ENCODE peak calls at places on chromosomes 11 and 22, in four cellular contexts. One of them, this sample, is unnamed.
A peak's percentile ranks its signal among the peaks of the same experiment; 100 is the strongest.

GRCh38 chr22:39967103-39967829 is 7.1 kb downstream of the TMA7B start:
- DNase-seq in heart right ventricle: no peak
- DNase-seq in H54: no peak
- DNase-seq in stimulated activated CD8-positive, alpha-beta memory T cell treated with anti-CD3 and anti-CD28 coated beads, Interleukin-4, amount 100 ng/mL, for 24 hours: no peak
- DNase-seq in this sample: no peak

GRCh38 chr11:11163256-11163655 is 189.8 kb downstream of the CSNK2A3 start:
- DNase-seq in heart right ventricle: no peak
- DNase-seq in H54: peak; percentile 9
- DNase-seq in stimulated activated CD8-positive, alpha-beta memory T cell treated with anti-CD3 and anti-CD28 coated beads, Interleukin-4, amount 100 ng/mL, for 24 hours: no peak
- DNase-seq in this sample: no peak

GRCh38 chr11:47333526-47333845 is 19.0 kb downstream of the MYBPC3 start:
- DNase-seq in heart right ventricle: no peak
- DNase-seq in H54: no peak
- DNase-seq in stimulated activated CD8-positive, alpha-beta memory T cell treated with anti-CD3 and anti-CD28 coated beads, Interleukin-4, amount 100 ng/mL, for 24 hours: no peak
- DNase-seq in this sample: no peak

GRCh38 chr11:126334665-126335462 is 20.6 kb upstream of the ST3GAL4 start:
- DNase-seq in heart right ventricle: no peak
- DNase-seq in H54: no peak
- DNase-seq in stimulated activated CD8-positive, alpha-beta memory T cell treated with anti-CD3 and anti-CD28 coated beads, Interleukin-4, amount 100 ng/mL, for 24 hours: no peak
- DNase-seq in this sample: no peak

GRCh38 chr22:45597460-45598192 is 74.0 kb upstream of the ATXN10 start:
- DNase-seq in heart right ventricle: no peak
- DNase-seq in H54: no peak
- DNase-seq in stimulated activated CD8-positive, alpha-beta memory T cell treated with anti-CD3 and anti-CD28 coated beads, Interleukin-4, amount 100 ng/mL, for 24 hours: no peak
- DNase-seq in this sample: no peak

GRCh38 chr22:23774922-23775436 is 2.3 kb downstream of the MMP11 start:
- DNase-seq in heart right ventricle: peak; percentile 3
- DNase-seq in H54: no peak
- DNase-seq in stimulated activated CD8-positive, alpha-beta memory T cell treated with anti-CD3 and anti-CD28 coated beads, Interleukin-4, amount 100 ng/mL, for 24 hours: no peak
- DNase-seq in this sample: no peak

GRCh38 chr11:7896026-7896785 is 34.9 kb downstream of the OR10A6 start:
- DNase-seq in heart right ventricle: no peak
- DNase-seq in H54: no peak
- DNase-seq in stimulated activated CD8-positive, alpha-beta memory T cell treated with anti-CD3 and anti-CD28 coated beads, Interleukin-4, amount 100 ng/mL, for 24 hours: no peak
- DNase-seq in this sample: no peak

GRCh38 chr22:24554316-24555159 is at the start of gene GUCD1:
- DNase-seq in heart right ventricle: no peak
- DNase-seq in H54: peak; percentile 27
- DNase-seq in stimulated activated CD8-positive, alpha-beta memory T cell treated with anti-CD3 and anti-CD28 coated beads, Interleukin-4, amount 100 ng/mL, for 24 hours: peak; percentile 5
- DNase-seq in this sample: peak; percentile 8

GRCh38 chr22:25853902-25854301 is 111.9 kb downstream of the MYO18B start:
- DNase-seq in heart right ventricle: no peak
- DNase-seq in H54: no peak
- DNase-seq in stimulated activated CD8-positive, alpha-beta memory T cell treated with anti-CD3 and anti-CD28 coated beads, Interleukin-4, amount 100 ng/mL, for 24 hours: no peak
- DNase-seq in this sample: no peak

GRCh38 chr22:25420471-25420924 is 144.0 kb upstream of the GRK3 start:
- DNase-seq in heart right ventricle: no peak
- DNase-seq in H54: no peak
- DNase-seq in stimulated activated CD8-positive, alpha-beta memory T cell treated with anti-CD3 and anti-CD28 coated beads, Interleukin-4, amount 100 ng/mL, for 24 hours: no peak
- DNase-seq in this sample: no peak

GRCh38 chr22:20550851-20551744 is 43.7 kb downstream of the MED15 start:
- DNase-seq in heart right ventricle: peak; percentile 33
- DNase-seq in H54: no peak
- DNase-seq in stimulated activated CD8-positive, alpha-beta memory T cell treated with anti-CD3 and anti-CD28 coated beads, Interleukin-4, amount 100 ng/mL, for 24 hours: peak; percentile 40
- DNase-seq in this sample: peak; percentile 33

GRCh38 chr22:36419912-36420882 is 32.4 kb upstream of the MYH9 start:
- DNase-seq in heart right ventricle: peak; percentile 71
- DNase-seq in H54: no peak
- DNase-seq in stimulated activated CD8-positive, alpha-beta memory T cell treated with anti-CD3 and anti-CD28 coated beads, Interleukin-4, amount 100 ng/mL, for 24 hours: no peak
- DNase-seq in this sample: no peak

GRCh38 chr11:3161720-3162409 is 3.2 kb downstream of the OSBPL5 start:
- DNase-seq in heart right ventricle: no peak
- DNase-seq in H54: no peak
- DNase-seq in stimulated activated CD8-positive, alpha-beta memory T cell treated with anti-CD3 and anti-CD28 coated beads, Interleukin-4, amount 100 ng/mL, for 24 hours: no peak
- DNase-seq in this sample: no peak

GRCh38 chr22:29782061-29782845 is 15.1 kb downstream of the UQCR10 start:
- DNase-seq in heart right ventricle: peak; percentile 74
- DNase-seq in H54: no peak
- DNase-seq in stimulated activated CD8-positive, alpha-beta memory T cell treated with anti-CD3 and anti-CD28 coated beads, Interleukin-4, amount 100 ng/mL, for 24 hours: no peak
- DNase-seq in this sample: no peak

GRCh38 chr11:27458182-27458581 is 14.4 kb downstream of the LGR4 start:
- DNase-seq in heart right ventricle: no peak
- DNase-seq in H54: no peak
- DNase-seq in stimulated activated CD8-positive, alpha-beta memory T cell treated with anti-CD3 and anti-CD28 coated beads, Interleukin-4, amount 100 ng/mL, for 24 hours: no peak
- DNase-seq in this sample: no peak

GRCh38 chr11:120316880-120317688 is 8.0 kb upstream of the TLCD5 start:
- DNase-seq in heart right ventricle: peak; percentile 85
- DNase-seq in H54: no peak
- DNase-seq in stimulated activated CD8-positive, alpha-beta memory T cell treated with anti-CD3 and anti-CD28 coated beads, Interleukin-4, amount 100 ng/mL, for 24 hours: no peak
- DNase-seq in this sample: no peak

GRCh38 chr22:36771376-36772063 is 4.4 kb downstream of the IFT27 start:
- DNase-seq in heart right ventricle: no peak
- DNase-seq in H54: no peak
- DNase-seq in stimulated activated CD8-positive, alpha-beta memory T cell treated with anti-CD3 and anti-CD28 coated beads, Interleukin-4, amount 100 ng/mL, for 24 hours: no peak
- DNase-seq in this sample: no peak

GRCh38 chr11:120660024-120660565 is 148.5 kb downstream of the GRIK4 start:
- DNase-seq in heart right ventricle: no peak
- DNase-seq in H54: peak; percentile 4
- DNase-seq in stimulated activated CD8-positive, alpha-beta memory T cell treated with anti-CD3 and anti-CD28 coated beads, Interleukin-4, amount 100 ng/mL, for 24 hours: peak; percentile 7
- DNase-seq in this sample: no peak

GRCh38 chr22:45502215-45503070 is at the start of gene FBLN1:
- DNase-seq in heart right ventricle: peak; percentile 53
- DNase-seq in H54: no peak
- DNase-seq in stimulated activated CD8-positive, alpha-beta memory T cell treated with anti-CD3 and anti-CD28 coated beads, Interleukin-4, amount 100 ng/mL, for 24 hours: no peak
- DNase-seq in this sample: no peak

GRCh38 chr11:60879104-60879503 is 11.8 kb downstream of the ZP1 start:
- DNase-seq in heart right ventricle: no peak
- DNase-seq in H54: no peak
- DNase-seq in stimulated activated CD8-positive, alpha-beta memory T cell treated with anti-CD3 and anti-CD28 coated beads, Interleukin-4, amount 100 ng/mL, for 24 hours: no peak
- DNase-seq in this sample: no peak

GRCh38 chr22:49380095-49380827 is 447.4 kb downstream of the BRD1 start:
- DNase-seq in heart right ventricle: no peak
- DNase-seq in H54: no peak
- DNase-seq in stimulated activated CD8-positive, alpha-beta memory T cell treated with anti-CD3 and anti-CD28 coated beads, Interleukin-4, amount 100 ng/mL, for 24 hours: no peak
- DNase-seq in this sample: no peak

GRCh38 chr11:126332221-126332711 is 23.2 kb upstream of the ST3GAL4 start:
- DNase-seq in heart right ventricle: peak; percentile 54
- DNase-seq in H54: peak; percentile 81
- DNase-seq in stimulated activated CD8-positive, alpha-beta memory T cell treated with anti-CD3 and anti-CD28 coated beads, Interleukin-4, amount 100 ng/mL, for 24 hours: no peak
- DNase-seq in this sample: no peak

GRCh38 chr11:110951609-110952008 is 239.4 kb upstream of the ARHGAP20 start:
- DNase-seq in heart right ventricle: no peak
- DNase-seq in H54: no peak
- DNase-seq in stimulated activated CD8-positive, alpha-beta memory T cell treated with anti-CD3 and anti-CD28 coated beads, Interleukin-4, amount 100 ng/mL, for 24 hours: no peak
- DNase-seq in this sample: no peak

GRCh38 chr11:78100276-78101040 is 20.8 kb upstream of the NDUFC2 start:
- DNase-seq in heart right ventricle: no peak
- DNase-seq in H54: no peak
- DNase-seq in stimulated activated CD8-positive, alpha-beta memory T cell treated with anti-CD3 and anti-CD28 coated beads, Interleukin-4, amount 100 ng/mL, for 24 hours: no peak
- DNase-seq in this sample: no peak

GRCh38 chr22:30878516-30879365 is 89.8 kb downstream of the MORC2 start:
- DNase-seq in heart right ventricle: no peak
- DNase-seq in H54: no peak
- DNase-seq in stimulated activated CD8-positive, alpha-beta memory T cell treated with anti-CD3 and anti-CD28 coated beads, Interleukin-4, amount 100 ng/mL, for 24 hours: no peak
- DNase-seq in this sample: no peak

GRCh38 chr22:23675502-23676415 is 15.1 kb upstream of the RGL4 start:
- DNase-seq in heart right ventricle: no peak
- DNase-seq in H54: no peak
- DNase-seq in stimulated activated CD8-positive, alpha-beta memory T cell treated with anti-CD3 and anti-CD28 coated beads, Interleukin-4, amount 100 ng/mL, for 24 hours: no peak
- DNase-seq in this sample: no peak

GRCh38 chr11:80383655-80384054 is 942.8 kb upstream of the TENM4 start:
- DNase-seq in heart right ventricle: no peak
- DNase-seq in H54: no peak
- DNase-seq in stimulated activated CD8-positive, alpha-beta memory T cell treated with anti-CD3 and anti-CD28 coated beads, Interleukin-4, amount 100 ng/mL, for 24 hours: no peak
- DNase-seq in this sample: no peak

GRCh38 chr11:66069715-66070603 is at the start of gene PACS1:
- DNase-seq in heart right ventricle: peak; percentile 87
- DNase-seq in H54: peak; percentile 82
- DNase-seq in stimulated activated CD8-positive, alpha-beta memory T cell treated with anti-CD3 and anti-CD28 coated beads, Interleukin-4, amount 100 ng/mL, for 24 hours: peak; percentile 77
- DNase-seq in this sample: peak; percentile 68

GRCh38 chr11:44014968-44015623 is 32.7 kb upstream of the ACCSL start:
- DNase-seq in heart right ventricle: no peak
- DNase-seq in H54: no peak
- DNase-seq in stimulated activated CD8-positive, alpha-beta memory T cell treated with anti-CD3 and anti-CD28 coated beads, Interleukin-4, amount 100 ng/mL, for 24 hours: no peak
- DNase-seq in this sample: no peak

GRCh38 chr11:17762309-17762974 is 27.9 kb downstream of the KCNC1 start:
- DNase-seq in heart right ventricle: no peak
- DNase-seq in H54: no peak
- DNase-seq in stimulated activated CD8-positive, alpha-beta memory T cell treated with anti-CD3 and anti-CD28 coated beads, Interleukin-4, amount 100 ng/mL, for 24 hours: no peak
- DNase-seq in this sample: no peak

GRCh38 chr22:45627489-45628233 is 44.0 kb upstream of the ATXN10 start:
- DNase-seq in heart right ventricle: no peak
- DNase-seq in H54: no peak
- DNase-seq in stimulated activated CD8-positive, alpha-beta memory T cell treated with anti-CD3 and anti-CD28 coated beads, Interleukin-4, amount 100 ng/mL, for 24 hours: no peak
- DNase-seq in this sample: no peak

GRCh38 chr11:35579557-35580396 is 38.5 kb upstream of the FJX1 start:
- DNase-seq in heart right ventricle: no peak
- DNase-seq in H54: peak; percentile 42
- DNase-seq in stimulated activated CD8-positive, alpha-beta memory T cell treated with anti-CD3 and anti-CD28 coated beads, Interleukin-4, amount 100 ng/mL, for 24 hours: no peak
- DNase-seq in this sample: no peak